ENCODE peak calls at places on chromosomes 6 and 20, in seven cellular contexts. I is HFFc6; Y is activated T-cell treated with anti-CD3 and anti-CD28 coated beads, Interleukin-2, amount 50 U/mL, for 72 hours; Z is NCI-H2081; R is suprapubic skin; B is fibroblast of the conjunctiva; K is omental fat pad. W is an unnamed sample.

GRCh38 chr6:157158456-157158855 is 164.9 kb downstream of the TMEM242 start:
- DNase-seq in I (no peak), Y (no peak), Z (no peak), R (no peak), B (no peak), K (no peak), W (no peak)

GRCh38 chr6:156866181-156866862 is 89.1 kb downstream of the ARID1B start:
- DNase-seq in I (peak; percentile 23), Y (peak; percentile 45), Z (no peak), R (no peak), B (no peak), K (no peak), W (peak; percentile 18)

GRCh38 chr20:33859157-33859695 is 48.1 kb downstream of the CHMP4B start:
- DNase-seq in I (no peak), Y (peak; percentile 14), Z (no peak), R (no peak), B (no peak), K (no peak), W (no peak)

GRCh38 chr6:151067684-151068596 is 171.8 kb upstream of the AKAP12 start:
- DNase-seq in I (peak; percentile 98), Y (no peak), Z (peak; percentile 57), R (no peak), B (peak; percentile 90), K (peak; percentile 49), W (no peak)

GRCh38 chr6:160015778-160016684 is 47.1 kb downstream of the IGF2R start:
- DNase-seq in I (no peak), Y (peak; percentile 26), Z (no peak), R (no peak), B (no peak), K (no peak), W (no peak)

GRCh38 chr6:151191477-151191995 is 48.2 kb upstream of the AKAP12 start:
- DNase-seq in I (no peak), Y (no peak), Z (peak; percentile 23), R (no peak), B (no peak), K (no peak), W (no peak)

GRCh38 chr6:43113431-43114260 is 37.5 kb downstream of the PTK7 start:
- DNase-seq in I (no peak), Y (no peak), Z (peak; percentile 87), R (no peak), B (no peak), K (no peak), W (no peak)

GRCh38 chr20:9966966-9967365 is 67.8 kb upstream of the ANKEF1 start:
- DNase-seq in I (no peak), Y (no peak), Z (no peak), R (no peak), B (no peak), K (no peak), W (peak; percentile 61)

GRCh38 chr20:24986436-24987015 is 6.0 kb downstream of the APMAP start:
- DNase-seq in I (no peak), Y (no peak), Z (no peak), R (peak; percentile 26), B (no peak), K (no peak), W (no peak)

GRCh38 chr20:58233881-58234528 is 5.6 kb upstream of the ANKRD60 start:
- DNase-seq in I (no peak), Y (peak; percentile 58), Z (no peak), R (no peak), B (no peak), K (no peak), W (peak; percentile 67)

GRCh38 chr20:2001119-2001518 is 7.3 kb upstream of the PDYN start:
- DNase-seq in I (no peak), Y (no peak), Z (no peak), R (no peak), B (no peak), K (no peak), W (no peak)

GRCh38 chr6:6772751-6773150 is 184.2 kb downstream of the LY86 start:
- DNase-seq in I (no peak), Y (no peak), Z (peak; percentile 26), R (no peak), B (no peak), K (no peak), W (no peak)

W was measured in SK-MEL-5.